ENCODE peak calls at places on chromosomes 7 and 10, in seven cellular contexts. F is fibroblast of mammary gland; Z is body of pancreas; H is CD8-positive, alpha-beta T cell; B is endodermal cell; R is transverse colon; O is A549. N is an unnamed sample.

GRCh38 chr10:113329121-113329596 is 223.7 kb upstream of the HABP2 start:
- DNase-seq in O (no peak), Z (no peak), B (no peak), H (no peak), F (peak; percentile 86), R (no peak), N (no peak)

GRCh38 chr10:112369495-112370423 is 4.2 kb upstream of the ACSL5 start:
- DNase-seq in R (peak; percentile 8), F (no peak), H (no peak), Z (no peak), B (no peak), O (no peak), N (no peak)

GRCh38 chr10:93821051-93821772 is 63.5 kb downstream of the LGI1 start:
- DNase-seq in R (no peak), F (peak; percentile 54), B (no peak), H (no peak), O (peak; percentile 10), Z (no peak), N (peak; percentile 51)

GRCh38 chr10:118965636-118966035 is 63.9 kb upstream of the NANOS1 start:
- DNase-seq in H (no peak), R (no peak), O (no peak), B (no peak), Z (no peak), F (no peak), N (no peak)

GRCh38 chr10:127612-128432 is 7.4 kb upstream of the ZMYND11 start:
- DNase-seq in F (no peak), Z (no peak), O (no peak), R (peak; percentile 27), B (no peak), H (no peak), N (no peak)

GRCh38 chr10:86110156-86110786 is 256.3 kb downstream of the GRID1 start:
- DNase-seq in Z (no peak), B (peak; percentile 81), H (no peak), O (no peak), R (no peak), F (no peak), N (no peak)

GRCh38 chr7:20219446-20220292 is 2.5 kb upstream of the MACC1 start:
- DNase-seq in Z (peak; percentile 92), O (no peak), H (peak; percentile 2), B (peak; percentile 72), F (peak; percentile 95), R (peak; percentile 90), N (peak; percentile 91)

GRCh38 chr7:25095516-25096345 is 29.3 kb downstream of the CYCS start:
- DNase-seq in H (no peak), F (no peak), B (peak; percentile 52), R (no peak), Z (no peak), O (no peak), N (no peak)

GRCh38 chr7:104943502-104944343 is 70.3 kb upstream of the KMT2E start:
- DNase-seq in F (no peak), Z (peak; percentile 90), B (no peak), R (peak; percentile 92), O (no peak), H (peak; percentile 40), N (peak; percentile 28)

GRCh38 chr7:98745722-98746318 is 124.0 kb downstream of the TMEM130 start:
- DNase-seq in H (peak; percentile 40), F (peak; percentile 24), B (peak; percentile 96), R (peak; percentile 79), O (peak; percentile 68), Z (peak; percentile 83), N (peak; percentile 45)

GRCh38 chr7:108613147-108613948 is 43.7 kb downstream of the DNAJB9 start:
- DNase-seq in O (peak; percentile 27), H (no peak), B (no peak), R (no peak), Z (no peak), F (peak; percentile 49), N (peak; percentile 52)

GRCh38 chr7:80428161-80429054 is 83.5 kb downstream of the GNAT3 start:
- DNase-seq in R (no peak), H (no peak), B (peak; percentile 61), F (peak; percentile 78), O (peak; percentile 28), Z (peak; percentile 14), N (peak; percentile 78)

GRCh38 chr10:87861566-87861952 is 1.8 kb downstream of the KLLN start:
- DNase-seq in Z (peak; percentile 90), B (no peak), H (peak; percentile 2), R (peak; percentile 79), F (peak; percentile 92), O (no peak), N (peak; percentile 94)

GRCh38 chr10:44898665-44899064 is 12.5 kb upstream of the TMEM72 start:
- DNase-seq in F (no peak), O (no peak), H (no peak), R (no peak), Z (peak; percentile 55), B (no peak), N (no peak)

GRCh38 chr7:132130497-132130896 is 445.8 kb downstream of the PLXNA4 start:
- DNase-seq in Z (no peak), O (no peak), F (no peak), H (no peak), R (no peak), B (no peak), N (no peak)

GRCh38 chr10:18523025-18523424 is 128.4 kb downstream of the NSUN6 start:
- DNase-seq in O (no peak), F (no peak), R (no peak), B (no peak), Z (no peak), H (no peak), N (no peak)

GRCh38 chr10:68492118-68492517 is 20.3 kb upstream of the DNA2 start:
- DNase-seq in Z (no peak), O (no peak), R (no peak), B (no peak), H (no peak), F (peak; percentile 43), N (no peak)

GRCh38 chr7:158847451-158847866 is 8.9 kb upstream of the DYNC2I1 start:
- DNase-seq in Z (no peak), F (peak; percentile 49), H (no peak), B (no peak), O (no peak), R (no peak), N (no peak)

GRCh38 chr10:6064119-6064518 is 2.0 kb upstream of the IL2RA start:
- DNase-seq in R (no peak), B (peak; percentile 17), Z (peak; percentile 2), O (no peak), H (no peak), F (no peak), N (no peak)

GRCh38 chr7:39761435-39761834 is 138.1 kb downstream of the RALA start:
- DNase-seq in F (no peak), H (no peak), Z (no peak), R (no peak), O (no peak), B (no peak), N (peak; percentile 88)

GRCh38 chr10:52440612-52441285 is 126.7 kb downstream of the DKK1 start:
- DNase-seq in F (no peak), H (no peak), O (no peak), Z (no peak), R (no peak), B (peak; percentile 48), N (no peak)

GRCh38 chr7:87570178-87570577 is 30.5 kb downstream of the ABCB1 start:
- DNase-seq in H (no peak), R (no peak), F (peak; percentile 73), O (no peak), Z (no peak), B (no peak), N (peak; percentile 68)

DNA sequence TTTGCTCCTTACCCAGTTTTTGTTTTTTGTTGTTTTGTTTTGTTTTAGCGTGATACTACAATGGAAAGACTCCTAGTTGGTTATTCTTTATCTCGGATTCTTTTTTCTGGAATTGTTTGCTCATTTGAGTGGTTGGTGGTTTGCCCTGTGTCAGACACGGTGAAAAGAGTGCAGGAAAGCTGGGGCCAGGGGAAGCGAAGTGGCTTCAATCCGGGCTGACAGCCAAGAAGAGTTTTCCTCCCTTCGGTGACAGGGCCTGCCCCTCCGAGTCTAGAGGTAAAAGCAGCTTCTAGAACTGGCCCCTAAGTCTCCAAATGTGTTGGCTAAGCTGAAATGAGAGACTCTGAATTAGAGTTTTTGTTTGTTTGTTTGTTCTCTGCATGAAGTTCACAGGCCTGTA is 5.7 kb upstream of the AP5Z1 start:
- DNase-seq in H (no peak), O (no peak), B (no peak), R (no peak), Z (no peak), F (no peak), N (no peak)
- H3K4me3 ChIP-seq in H (no peak overlapping the region), O (no peak overlapping the region), B (no peak overlapping the region), R (no peak overlapping the region), Z (no peak overlapping the region), F (no peak overlapping the region), N (no peak overlapping the region)

DNA sequence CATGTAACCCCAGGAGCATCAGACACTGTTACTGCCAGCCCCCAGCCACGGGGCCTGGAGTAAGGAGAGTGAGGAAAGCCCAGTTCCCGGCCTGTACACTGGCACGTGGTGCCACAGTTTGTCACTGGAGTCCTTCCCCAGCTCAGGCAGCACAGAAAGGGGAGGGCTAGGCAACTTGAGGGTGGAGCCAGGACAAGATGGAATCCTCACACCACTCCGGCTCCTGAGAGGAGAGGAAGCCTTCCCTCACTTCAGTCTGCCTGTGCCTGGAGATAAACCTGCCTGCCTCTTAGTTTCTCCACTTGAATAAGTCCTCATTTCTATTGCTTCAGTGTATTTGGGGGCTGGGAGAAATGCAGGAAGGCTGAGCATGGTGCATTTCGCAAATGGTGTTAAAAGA is 176.0 kb downstream of the KIAA1217 start:
- DNase-seq in H (no peak), Z (no peak), B (no peak), O (no peak), R (no peak), F (no peak), N (no peak)
- TF ChIP-seq CTCF in H (no peak), Z (no peak), B (no peak), O (no peak), R (no peak), F (no peak), N (no peak)

GRCh38 chr10:13526952-13527863 is 1.6 kb downstream of the BEND7 start:
- DNase-seq in F (peak; percentile 60), O (peak; percentile 53), Z (no peak), B (no peak), R (no peak), H (no peak), N (peak; percentile 80)
- H3K4me3 ChIP-seq in F (peak overlapping the region; percentile 37), O (peak overlapping the region; percentile 98), Z (peak overlapping the region; percentile 35), B (peak overlapping the region; percentile 78), R (no peak overlapping the region), H (no peak overlapping the region), N (peak overlapping the region; percentile 35)

DNA sequence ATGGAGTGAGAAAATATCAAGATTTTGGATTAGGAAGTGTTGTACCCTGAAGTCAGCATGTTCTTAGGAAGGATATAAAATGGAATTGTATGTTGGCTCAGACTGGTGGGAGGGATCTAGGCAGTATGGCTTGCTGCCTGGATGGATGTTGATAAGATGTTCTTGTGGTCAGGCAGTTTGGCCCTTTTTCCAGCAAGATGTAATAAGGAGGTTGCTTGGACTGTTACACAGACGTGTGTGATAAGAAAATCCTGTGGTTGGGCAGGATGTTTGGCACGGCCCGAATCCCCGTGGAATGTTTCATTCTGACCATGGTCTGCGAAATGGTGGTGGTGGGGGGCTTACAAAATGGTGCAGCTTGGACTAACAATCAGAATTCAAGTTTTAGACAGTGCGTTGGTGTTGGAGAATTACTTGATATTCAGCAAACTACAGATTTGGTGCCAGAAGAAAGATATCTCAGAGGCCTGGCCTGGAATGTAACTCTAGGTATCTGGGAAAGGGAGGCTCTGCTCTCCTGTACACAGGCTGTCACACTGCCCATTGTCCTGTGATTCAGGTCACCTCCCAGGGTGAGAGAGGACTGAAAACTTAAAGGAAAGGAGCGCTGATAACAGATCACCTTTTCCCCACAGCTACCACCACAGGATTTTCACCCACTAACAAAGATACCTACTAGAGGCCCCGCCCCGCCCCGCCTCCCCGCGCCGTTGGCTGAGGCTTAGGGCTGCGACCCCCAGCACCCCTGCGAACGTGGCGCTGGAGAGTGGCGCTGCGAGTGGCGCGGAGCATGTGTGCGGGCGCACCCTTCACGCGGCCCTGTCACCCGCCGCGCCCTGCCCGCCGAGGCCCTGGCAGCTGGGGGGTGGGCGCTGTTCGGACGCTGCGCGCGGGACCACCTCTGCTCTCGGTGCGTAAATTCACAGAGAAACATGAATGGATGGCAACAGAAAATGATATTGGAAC is 19.3 kb upstream of the ZNF680 start:
- DNase-seq in R (no peak), Z (no peak), H (no peak), B (no peak), O (no peak), F (peak; percentile 17), N (no peak)
- TF ChIP-seq CTCF in R (no peak), Z (no peak), H (no peak), B (no peak), O (no peak), F (no peak), N (no peak)